ENCODE peak calls at places on chromosomes 5 and 9, in nine cellular contexts. K is T-cell; O is stimulated activated CD8-positive, alpha-beta memory T cell treated with anti-CD3 and anti-CD28 coated beads, Interleukin-4, amount 100 ng/mL, for 24 hours; X is H4; M is T-helper 9 cell; P is stimulated activated CD4-positive, alpha-beta T cell treated with anti-CD3 and anti-CD28 coated beads, TNF-alpha, amount 100 ng/mL, for 1 hour; G is GM06990; B is LoVo; Z is activated T-cell treated with anti-CD3 and anti-CD28 coated beads for 4 hours. C is an unnamed sample.

GRCh38 chr9:117414220-117414905 is 494 bp downstream of the ASTN2 start:
- DNase-seq in K (no peak), O (no peak), X (no peak), M (no peak), P (no peak), G (peak), B (no peak), Z (no peak), C (no peak)

GRCh38 chr5:148805323-148806290 is 20.8 kb upstream of the ADRB2 start:
- DNase-seq in K (no peak), O (no peak), X (peak), M (no peak), P (no peak), G (peak), B (no peak), Z (no peak), C (no peak)

GRCh38 chr9:14302405-14302804 is 11.5 kb downstream of the NFIB start:
- DNase-seq in K (no peak), O (no peak), X (no peak), M (no peak), P (no peak), G (no peak), B (peak), Z (no peak), C (no peak)

GRCh38 chr9:69193685-69194032 is 19.6 kb downstream of the TJP2 start:
- DNase-seq in K (no peak), O (no peak), X (no peak), M (no peak), P (no peak), G (no peak), B (no peak), Z (no peak), C (no peak)

GRCh38 chr9:68538200-68538599 is 2.5 kb downstream of the TMEM252 start:
- DNase-seq in K (no peak), O (no peak), X (peak), M (no peak), P (no peak), G (no peak), B (no peak), Z (no peak), C (no peak)

GRCh38 chr5:175652741-175653663 is 4.9 kb upstream of the HRH2 start:
- DNase-seq in K (peak), O (peak), X (peak), M (peak), P (peak), G (no peak), B (no peak), Z (peak), C (no peak)

GRCh38 chr5:62064993-62065392 is 241.0 kb upstream of the KIF2A start:
- DNase-seq in K (no peak), O (no peak), X (no peak), M (no peak), P (no peak), G (no peak), B (no peak), Z (no peak), C (no peak)

GRCh38 chr9:81613002-81613750 is 76.2 kb downstream of the TLE1 start:
- DNase-seq in K (no peak), O (no peak), X (peak), M (no peak), P (no peak), G (no peak), B (no peak), Z (no peak), C (no peak)

GRCh38 chr5:108753331-108753730 is 5.6 kb downstream of the FER start:
- DNase-seq in K (no peak), O (no peak), X (peak), M (no peak), P (no peak), G (no peak), B (no peak), Z (no peak), C (no peak)

GRCh38 chr5:141914154-141914743 is 9.4 kb upstream of the DELE1 start:
- DNase-seq in K (peak), O (no peak), X (no peak), M (no peak), P (no peak), G (peak), B (no peak), Z (no peak), C (no peak)

GRCh38 chr5:166117062-166117743 is 2174.2 kb upstream of the WWC1 start:
- DNase-seq in K (no peak), O (no peak), X (peak), M (no peak), P (no peak), G (no peak), B (no peak), Z (no peak), C (no peak)

GRCh38 chr5:1312206-1312605 is 17.3 kb upstream of the TERT start:
- DNase-seq in K (peak), O (no peak), X (no peak), M (peak), P (no peak), G (peak), B (no peak), Z (no peak), C (no peak)

GRCh38 chr5:162096448-162096847 is 28.9 kb downstream of the GABRG2 start:
- DNase-seq in K (no peak), O (no peak), X (peak), M (no peak), P (no peak), G (no peak), B (no peak), Z (no peak), C (no peak)

GRCh38 chr5:138459311-138459710 is 6.0 kb upstream of the EGR1 start:
- DNase-seq in K (peak), O (peak), X (no peak), M (peak), P (peak), G (peak), B (no peak), Z (peak), C (no peak)

GRCh38 chr5:139676951-139677367 is 28.8 kb downstream of the CXXC5 start:
- DNase-seq in K (no peak), O (no peak), X (no peak), M (no peak), P (no peak), G (no peak), B (no peak), Z (no peak), C (no peak)

GRCh38 chr5:159449925-159450324 is 119.6 kb upstream of the IL12B start:
- DNase-seq in K (no peak), O (no peak), X (peak), M (no peak), P (no peak), G (no peak), B (no peak), Z (no peak), C (peak)

GRCh38 chr5:11293523-11293922 is 532.5 kb upstream of the DAP start:
- DNase-seq in K (no peak), O (no peak), X (peak), M (no peak), P (no peak), G (no peak), B (no peak), Z (no peak), C (no peak)

GRCh38 chr5:149265559-149265958 is 6.1 kb upstream of the AFAP1L1 start:
- DNase-seq in K (no peak), O (no peak), X (peak), M (no peak), P (no peak), G (no peak), B (no peak), Z (no peak), C (no peak)

GRCh38 chr9:107638496-107638895 is 148.9 kb upstream of the KLF4 start:
- DNase-seq in K (no peak), O (no peak), X (no peak), M (no peak), P (no peak), G (no peak), B (no peak), Z (no peak), C (no peak)

GRCh38 chr9:81693639-81694378 is 4.5 kb upstream of the TLE1 start:
- DNase-seq in K (no peak), O (no peak), X (no peak), M (no peak), P (no peak), G (no peak), B (no peak), Z (no peak), C (no peak)

GRCh38 chr9:79657891-79658290 is 86.1 kb downstream of the TLE4 start:
- DNase-seq in K (no peak), O (no peak), X (no peak), M (no peak), P (no peak), G (no peak), B (no peak), Z (no peak), C (no peak)

GRCh38 chr9:77841739-77842386 is 189.7 kb downstream of the GNAQ start:
- DNase-seq in K (no peak), O (no peak), X (no peak), M (no peak), P (no peak), G (no peak), B (no peak), Z (no peak), C (no peak)

GRCh38 chr9:36149197-36149596 is 12.7 kb downstream of the GLIPR2 start:
- DNase-seq in K (no peak), O (no peak), X (peak), M (no peak), P (no peak), G (no peak), B (no peak), Z (no peak), C (no peak)

GRCh38 chr9:35500130-35500748 is 10.3 kb downstream of the RUSC2 start:
- DNase-seq in K (no peak), O (no peak), X (no peak), M (no peak), P (no peak), G (no peak), B (no peak), Z (no peak), C (no peak)

GRCh38 chr5:173919443-173919842 is 31.3 kb downstream of the CPEB4 start:
- DNase-seq in K (no peak), O (no peak), X (no peak), M (no peak), P (no peak), G (no peak), B (peak), Z (no peak), C (no peak)

GRCh38 chr9:1535051-1535450 is 480.1 kb upstream of the SMARCA2 start:
- DNase-seq in K (no peak), O (no peak), X (no peak), M (no peak), P (no peak), G (no peak), B (no peak), Z (no peak), C (no peak)

GRCh38 chr9:83425240-83425639 is 113.0 kb downstream of the FRMD3 start:
- DNase-seq in K (no peak), O (no peak), X (no peak), M (no peak), P (no peak), G (no peak), B (no peak), Z (no peak), C (no peak)

GRCh38 chr9:118674942-118675341 is 694.3 kb downstream of the BRINP1 start:
- DNase-seq in K (no peak), O (no peak), X (no peak), M (no peak), P (no peak), G (no peak), B (no peak), Z (no peak), C (no peak)

GRCh38 chr5:100856462-100856861 is 46.6 kb downstream of the ST8SIA4 start:
- DNase-seq in K (no peak), O (no peak), X (no peak), M (no peak), P (no peak), G (peak), B (no peak), Z (no peak), C (no peak)

GRCh38 chr5:181088289-181088688 is 42.7 kb downstream of the OR2V1 start:
- DNase-seq in K (no peak), O (no peak), X (peak), M (no peak), P (no peak), G (no peak), B (no peak), Z (no peak), C (peak)